ENCODE peak calls at places on chromosomes 13 and 19, in nine cellular contexts. A is ovary; M is NCI-H1105; D is CD8-positive, alpha-beta T cell; Z is DMS53; J is stimulated activated CD4-positive, alpha-beta T cell treated with anti-CD3 and anti-CD28 coated beads, TNF-alpha, amount 100 ng/mL, for 48 hours; H is left lung; R is activated CD8-positive, alpha-beta T cell treated with anti-CD3 and anti-CD28 coated beads for 36 hours; T is fibroblast of the conjunctiva. X is an unnamed sample.
A peak's percentile ranks its signal among the peaks of the same experiment; 100 is the strongest.

GRCh38 chr13:51552027-51552426 is 32.2 kb upstream of the WDFY2 start:
- DNase-seq in A (no peak), M (no peak), D (no peak), Z (no peak), J (no peak), H (no peak), R (no peak), T (no peak), X (no peak)

GRCh38 chr19:1854542-1855039 is 6.3 kb upstream of the REXO1 start:
- DNase-seq in A (no peak), M (no peak), D (no peak), Z (no peak), J (no peak), H (no peak), R (peak; percentile 33), T (no peak), X (no peak)

GRCh38 chr13:51826606-51827005 is 18.4 kb downstream of the TMEM272 start:
- DNase-seq in A (no peak), M (no peak), D (no peak), Z (no peak), J (no peak), H (no peak), R (no peak), T (no peak), X (no peak)

GRCh38 chr13:102800145-102801041 is 1.5 kb downstream of the BIVM start:
- DNase-seq in A (peak; percentile 84), M (peak; percentile 55), D (peak; percentile 84), Z (peak; percentile 71), J (peak; percentile 72), H (peak; percentile 82), R (peak; percentile 90), T (peak; percentile 51), X (peak; percentile 65)

GRCh38 chr13:95145587-95145986 is 155.7 kb downstream of the ABCC4 start:
- DNase-seq in A (no peak), M (no peak), D (no peak), Z (no peak), J (no peak), H (no peak), R (no peak), T (no peak), X (no peak)

GRCh38 chr13:21297452-21297851 is 121.0 kb downstream of the MRPL57 start:
- DNase-seq in A (no peak), M (no peak), D (no peak), Z (peak; percentile 61), J (no peak), H (no peak), R (no peak), T (no peak), X (peak; percentile 1)

GRCh38 chr13:97559981-97560380 is 126.0 kb downstream of the RAP2A start:
- DNase-seq in A (no peak), M (no peak), D (no peak), Z (no peak), J (no peak), H (no peak), R (no peak), T (no peak), X (no peak)

GRCh38 chr19:1273263-1274041 is 1.9 kb upstream of the FAM174C start:
- DNase-seq in A (peak; percentile 49), M (no peak), D (no peak), Z (no peak), J (no peak), H (no peak), R (no peak), T (no peak), X (no peak)

GRCh38 chr19:12791345-12792047 is at the start of gene JUNB:
- DNase-seq in A (peak; percentile 98), M (peak; percentile 94), D (peak; percentile 97), Z (peak; percentile 96), J (peak; percentile 94), H (peak; percentile 98), R (peak; percentile 95), T (peak; percentile 96), X (peak; percentile 95)

GRCh38 chr19:38264486-38265212 is at the start of gene SPINT2:
- DNase-seq in A (peak; percentile 67), M (peak; percentile 91), D (peak; percentile 39), Z (no peak), J (no peak), H (peak; percentile 50), R (peak; percentile 68), T (no peak), X (no peak)

GRCh38 chr19:17089238-17089637 is 13.7 kb downstream of the MYO9B start:
- DNase-seq in A (no peak), M (no peak), D (no peak), Z (no peak), J (no peak), H (no peak), R (no peak), T (peak; percentile 37), X (no peak)

GRCh38 chr13:91986771-91987515 is 588.5 kb downstream of the GPC5 start:
- DNase-seq in A (no peak), M (no peak), D (no peak), Z (no peak), J (no peak), H (no peak), R (no peak), T (no peak), X (no peak)

GRCh38 chr13:69092615-69093322 is 1014.9 kb upstream of the ATXN8OS start:
- DNase-seq in A (no peak), M (no peak), D (no peak), Z (peak; percentile 0), J (no peak), H (no peak), R (no peak), T (no peak), X (no peak)

GRCh38 chr19:16873603-16874002 is 15.2 kb upstream of the F2RL3 start:
- DNase-seq in A (no peak), M (no peak), D (no peak), Z (no peak), J (no peak), H (no peak), R (no peak), T (no peak), X (no peak)

GRCh38 chr19:16566161-16566560 is 6.1 kb downstream of the SLC35E1 start:
- DNase-seq in A (no peak), M (no peak), D (peak; percentile 82), Z (no peak), J (no peak), H (no peak), R (peak; percentile 85), T (no peak), X (no peak)

GRCh38 chr19:30361721-30362120 is 10.5 kb upstream of the ZNF536 start:
- DNase-seq in A (no peak), M (no peak), D (no peak), Z (no peak), J (no peak), H (no peak), R (no peak), T (no peak), X (no peak)

GRCh38 chr13:95710313-95710712 is 33.4 kb downstream of the DNAJC3 start:
- DNase-seq in A (no peak), M (no peak), D (no peak), Z (no peak), J (no peak), H (no peak), R (no peak), T (peak; percentile 48), X (peak; percentile 47)

GRCh38 chr13:80173224-80173623 is 167.7 kb downstream of the SPRY2 start:
- DNase-seq in A (no peak), M (no peak), D (no peak), Z (peak; percentile 3), J (no peak), H (peak; percentile 42), R (no peak), T (no peak), X (no peak)

GRCh38 chr13:29571876-29572570 is 23.5 kb downstream of the SLC7A1 start:
- DNase-seq in A (no peak), M (no peak), D (no peak), Z (peak; percentile 58), J (no peak), H (no peak), R (no peak), T (no peak), X (no peak)

GRCh38 chr13:98386632-98387031 is 190.3 kb downstream of the STK24 start:
- DNase-seq in A (no peak), M (peak; percentile 21), D (no peak), Z (no peak), J (no peak), H (no peak), R (no peak), T (no peak), X (no peak)

GRCh38 chr13:79749985-79750551 is 269.1 kb downstream of the NDFIP2 start:
- DNase-seq in A (peak; percentile 49), M (no peak), D (no peak), Z (no peak), J (no peak), H (peak; percentile 61), R (no peak), T (peak; percentile 95), X (peak; percentile 96)

GRCh38 chr13:27909378-27909777 is 10.4 kb upstream of the PDX1 start:
- DNase-seq in A (no peak), M (no peak), D (no peak), Z (no peak), J (no peak), H (no peak), R (no peak), T (no peak), X (no peak)

GRCh38 chr19:50835103-50835784 is 1.9 kb upstream of the KLK15 start:
- DNase-seq in A (no peak), M (peak; percentile 14), D (no peak), Z (peak; percentile 78), J (no peak), H (peak; percentile 47), R (no peak), T (no peak), X (no peak)

GRCh38 chr19:2230029-2230531 is 6.0 kb downstream of the PLEKHJ1 start:
- DNase-seq in A (no peak), M (no peak), D (no peak), Z (no peak), J (no peak), H (no peak), R (no peak), T (no peak), X (no peak)

GRCh38 chr19:12647490-12648071 is 19.0 kb downstream of the MAN2B1 start:
- DNase-seq in A (peak; percentile 78), M (peak; percentile 85), D (no peak), Z (peak; percentile 92), J (no peak), H (peak; percentile 71), R (peak; percentile 64), T (no peak), X (no peak)

GRCh38 chr19:4852484-4852883 is 15.0 kb downstream of the PLIN3 start:
- DNase-seq in A (no peak), M (no peak), D (no peak), Z (no peak), J (no peak), H (no peak), R (no peak), T (no peak), X (no peak)

GRCh38 chr19:41707502-41707812 is 969 bp upstream of the CEACAM5 start:
- DNase-seq in A (no peak), M (no peak), D (no peak), Z (peak; percentile 73), J (no peak), H (no peak), R (no peak), T (no peak), X (no peak)

GRCh38 chr13:23268441-23268840 is 87.7 kb downstream of the SGCG start:
- DNase-seq in A (no peak), M (no peak), D (no peak), Z (no peak), J (no peak), H (no peak), R (peak; percentile 61), T (no peak), X (no peak)

GRCh38 chr13:49421391-49421790 is 22.5 kb downstream of the CAB39L start:
- DNase-seq in A (no peak), M (no peak), D (peak; percentile 19), Z (peak; percentile 42), J (no peak), H (no peak), R (peak; percentile 40), T (no peak), X (no peak)

GRCh38 chr13:23558675-23559536 is 11.3 kb upstream of the TNFRSF19 start:
- DNase-seq in A (peak; percentile 33), M (no peak), D (no peak), Z (peak; percentile 93), J (no peak), H (peak; percentile 63), R (peak; percentile 40), T (peak; percentile 79), X (peak; percentile 73)

GRCh38 chr19:45499196-45500180 is 1.2 kb downstream of the PPM1N start:
- DNase-seq in A (no peak), M (no peak), D (peak; percentile 59), Z (peak; percentile 69), J (no peak), H (no peak), R (peak; percentile 86), T (peak; percentile 22), X (no peak)